ENCODE peak calls at places on chromosomes 12 and 14, in four cellular contexts. One of them, this sample, is unnamed.

GRCh38 chr12:3753549-3754284 is 808 bp upstream of the CRACR2A start:
- DNase-seq in activated CD4-positive, alpha-beta T cell treated with anti-CD3 and anti-CD28 coated beads, Interleukin-2, amount 10 ng/mL, durations not matched to agents 7 days and 5 days: no peak
- DNase-seq in psoas muscle: peak
- DNase-seq in NAMALWA: peak
- DNase-seq in this sample: no peak

GRCh38 chr12:95118138-95118787 is 44.8 kb upstream of the NR2C1 start:
- DNase-seq in activated CD4-positive, alpha-beta T cell treated with anti-CD3 and anti-CD28 coated beads, Interleukin-2, amount 10 ng/mL, durations not matched to agents 7 days and 5 days: no peak
- DNase-seq in psoas muscle: no peak
- DNase-seq in NAMALWA: no peak
- DNase-seq in this sample: no peak

GRCh38 chr14:96754845-96755184 is 42.4 kb upstream of the VRK1 start:
- DNase-seq in activated CD4-positive, alpha-beta T cell treated with anti-CD3 and anti-CD28 coated beads, Interleukin-2, amount 10 ng/mL, durations not matched to agents 7 days and 5 days: no peak
- DNase-seq in psoas muscle: no peak
- DNase-seq in NAMALWA: no peak
- DNase-seq in this sample: no peak

GRCh38 chr14:96590190-96590860 is 88.1 kb downstream of the PAPOLA start:
- DNase-seq in activated CD4-positive, alpha-beta T cell treated with anti-CD3 and anti-CD28 coated beads, Interleukin-2, amount 10 ng/mL, durations not matched to agents 7 days and 5 days: no peak
- DNase-seq in psoas muscle: no peak
- DNase-seq in NAMALWA: no peak
- DNase-seq in this sample: no peak

GRCh38 chr12:50638482-50638880 is 125.4 kb upstream of the ATF1 start:
- DNase-seq in activated CD4-positive, alpha-beta T cell treated with anti-CD3 and anti-CD28 coated beads, Interleukin-2, amount 10 ng/mL, durations not matched to agents 7 days and 5 days: no peak
- DNase-seq in psoas muscle: no peak
- DNase-seq in NAMALWA: no peak
- DNase-seq in this sample: no peak

GRCh38 chr12:19946549-19946948 is 421.8 kb upstream of the PDE3A start:
- DNase-seq in activated CD4-positive, alpha-beta T cell treated with anti-CD3 and anti-CD28 coated beads, Interleukin-2, amount 10 ng/mL, durations not matched to agents 7 days and 5 days: no peak
- DNase-seq in psoas muscle: no peak
- DNase-seq in NAMALWA: no peak
- DNase-seq in this sample: no peak

GRCh38 chr12:530308-530707 is 70.6 kb downstream of the B4GALNT3 start:
- DNase-seq in activated CD4-positive, alpha-beta T cell treated with anti-CD3 and anti-CD28 coated beads, Interleukin-2, amount 10 ng/mL, durations not matched to agents 7 days and 5 days: no peak
- DNase-seq in psoas muscle: no peak
- DNase-seq in NAMALWA: no peak
- DNase-seq in this sample: no peak

GRCh38 chr14:101134161-101134631 is 230.7 kb upstream of the RTL1 start:
- DNase-seq in activated CD4-positive, alpha-beta T cell treated with anti-CD3 and anti-CD28 coated beads, Interleukin-2, amount 10 ng/mL, durations not matched to agents 7 days and 5 days: no peak
- DNase-seq in psoas muscle: no peak
- DNase-seq in NAMALWA: no peak
- DNase-seq in this sample: no peak

GRCh38 chr14:99234982-99235491 is 37.0 kb downstream of the BCL11B start:
- DNase-seq in activated CD4-positive, alpha-beta T cell treated with anti-CD3 and anti-CD28 coated beads, Interleukin-2, amount 10 ng/mL, durations not matched to agents 7 days and 5 days: peak
- DNase-seq in psoas muscle: no peak
- DNase-seq in NAMALWA: no peak
- DNase-seq in this sample: no peak

GRCh38 chr14:73787760-73788508 is 63.7 kb upstream of the PTGR2 start:
- DNase-seq in activated CD4-positive, alpha-beta T cell treated with anti-CD3 and anti-CD28 coated beads, Interleukin-2, amount 10 ng/mL, durations not matched to agents 7 days and 5 days: no peak
- DNase-seq in psoas muscle: no peak
- DNase-seq in NAMALWA: peak
- DNase-seq in this sample: no peak

GRCh38 chr14:97185186-97185585 is 388.0 kb downstream of the VRK1 start:
- DNase-seq in activated CD4-positive, alpha-beta T cell treated with anti-CD3 and anti-CD28 coated beads, Interleukin-2, amount 10 ng/mL, durations not matched to agents 7 days and 5 days: peak
- DNase-seq in psoas muscle: no peak
- DNase-seq in NAMALWA: peak
- DNase-seq in this sample: no peak

GRCh38 chr14:99659333-99659741 is 14.4 kb downstream of the HHIPL1 start:
- DNase-seq in activated CD4-positive, alpha-beta T cell treated with anti-CD3 and anti-CD28 coated beads, Interleukin-2, amount 10 ng/mL, durations not matched to agents 7 days and 5 days: no peak
- DNase-seq in psoas muscle: no peak
- DNase-seq in NAMALWA: no peak
- DNase-seq in this sample: no peak

GRCh38 chr12:51441583-51441982 is 17.0 kb downstream of the SLC4A8 start:
- DNase-seq in activated CD4-positive, alpha-beta T cell treated with anti-CD3 and anti-CD28 coated beads, Interleukin-2, amount 10 ng/mL, durations not matched to agents 7 days and 5 days: peak
- DNase-seq in psoas muscle: no peak
- DNase-seq in NAMALWA: no peak
- DNase-seq in this sample: no peak

GRCh38 chr12:130456375-130457199 is 118.9 kb downstream of the PIWIL1 start:
- DNase-seq in activated CD4-positive, alpha-beta T cell treated with anti-CD3 and anti-CD28 coated beads, Interleukin-2, amount 10 ng/mL, durations not matched to agents 7 days and 5 days: no peak
- DNase-seq in psoas muscle: no peak
- DNase-seq in NAMALWA: no peak
- DNase-seq in this sample: no peak

GRCh38 chr12:132489078-132489601 is 811 bp upstream of the FBRSL1 start:
- DNase-seq in activated CD4-positive, alpha-beta T cell treated with anti-CD3 and anti-CD28 coated beads, Interleukin-2, amount 10 ng/mL, durations not matched to agents 7 days and 5 days: peak
- DNase-seq in psoas muscle: no peak
- DNase-seq in NAMALWA: peak
- DNase-seq in this sample: peak

GRCh38 chr14:105877645-105878044 is 351.3 kb downstream of the TMEM121 start:
- DNase-seq in activated CD4-positive, alpha-beta T cell treated with anti-CD3 and anti-CD28 coated beads, Interleukin-2, amount 10 ng/mL, durations not matched to agents 7 days and 5 days: no peak
- DNase-seq in psoas muscle: peak
- DNase-seq in NAMALWA: no peak
- DNase-seq in this sample: no peak

GRCh38 chr12:111643428-111643826 is 42.3 kb downstream of the BRAP start:
- DNase-seq in activated CD4-positive, alpha-beta T cell treated with anti-CD3 and anti-CD28 coated beads, Interleukin-2, amount 10 ng/mL, durations not matched to agents 7 days and 5 days: no peak
- DNase-seq in psoas muscle: no peak
- DNase-seq in NAMALWA: no peak
- DNase-seq in this sample: no peak

GRCh38 chr12:5428332-5429221 is 3.3 kb upstream of the NTF3 start:
- DNase-seq in activated CD4-positive, alpha-beta T cell treated with anti-CD3 and anti-CD28 coated beads, Interleukin-2, amount 10 ng/mL, durations not matched to agents 7 days and 5 days: no peak
- DNase-seq in psoas muscle: no peak
- DNase-seq in NAMALWA: peak
- DNase-seq in this sample: no peak

GRCh38 chr12:68918960-68919359 is 14.0 kb downstream of the CPM start:
- DNase-seq in activated CD4-positive, alpha-beta T cell treated with anti-CD3 and anti-CD28 coated beads, Interleukin-2, amount 10 ng/mL, durations not matched to agents 7 days and 5 days: no peak
- DNase-seq in psoas muscle: no peak
- DNase-seq in NAMALWA: no peak
- DNase-seq in this sample: no peak

GRCh38 chr12:90979936-90980335 is 24.8 kb downstream of the EPYC start:
- DNase-seq in activated CD4-positive, alpha-beta T cell treated with anti-CD3 and anti-CD28 coated beads, Interleukin-2, amount 10 ng/mL, durations not matched to agents 7 days and 5 days: no peak
- DNase-seq in psoas muscle: no peak
- DNase-seq in NAMALWA: no peak
- DNase-seq in this sample: no peak

GRCh38 chr12:7158866-7159600 is 28.9 kb downstream of the CLSTN3 start:
- DNase-seq in activated CD4-positive, alpha-beta T cell treated with anti-CD3 and anti-CD28 coated beads, Interleukin-2, amount 10 ng/mL, durations not matched to agents 7 days and 5 days: no peak
- DNase-seq in psoas muscle: no peak
- DNase-seq in NAMALWA: no peak
- DNase-seq in this sample: no peak

GRCh38 chr12:123595729-123596128 is 6.2 kb upstream of the DDX55 start:
- DNase-seq in activated CD4-positive, alpha-beta T cell treated with anti-CD3 and anti-CD28 coated beads, Interleukin-2, amount 10 ng/mL, durations not matched to agents 7 days and 5 days: no peak
- DNase-seq in psoas muscle: no peak
- DNase-seq in NAMALWA: no peak
- DNase-seq in this sample: no peak

GRCh38 chr14:28299227-28299626 is 467.4 kb upstream of the FOXG1 start:
- DNase-seq in activated CD4-positive, alpha-beta T cell treated with anti-CD3 and anti-CD28 coated beads, Interleukin-2, amount 10 ng/mL, durations not matched to agents 7 days and 5 days: no peak
- DNase-seq in psoas muscle: no peak
- DNase-seq in NAMALWA: no peak
- DNase-seq in this sample: no peak

GRCh38 chr14:97109234-97109633 is 312.1 kb downstream of the VRK1 start:
- DNase-seq in activated CD4-positive, alpha-beta T cell treated with anti-CD3 and anti-CD28 coated beads, Interleukin-2, amount 10 ng/mL, durations not matched to agents 7 days and 5 days: no peak
- DNase-seq in psoas muscle: no peak
- DNase-seq in NAMALWA: no peak
- DNase-seq in this sample: no peak

GRCh38 chr12:754871-755562 is 2.6 kb downstream of the WNK1 start:
- DNase-seq in activated CD4-positive, alpha-beta T cell treated with anti-CD3 and anti-CD28 coated beads, Interleukin-2, amount 10 ng/mL, durations not matched to agents 7 days and 5 days: peak
- DNase-seq in psoas muscle: no peak
- DNase-seq in NAMALWA: peak
- DNase-seq in this sample: no peak

GRCh38 chr14:52977798-52978197 is 26.9 kb upstream of the FERMT2 start:
- DNase-seq in activated CD4-positive, alpha-beta T cell treated with anti-CD3 and anti-CD28 coated beads, Interleukin-2, amount 10 ng/mL, durations not matched to agents 7 days and 5 days: no peak
- DNase-seq in psoas muscle: no peak
- DNase-seq in NAMALWA: no peak
- DNase-seq in this sample: no peak

GRCh38 chr14:50036211-50036610 is 80.2 kb downstream of the VCPKMT start:
- DNase-seq in activated CD4-positive, alpha-beta T cell treated with anti-CD3 and anti-CD28 coated beads, Interleukin-2, amount 10 ng/mL, durations not matched to agents 7 days and 5 days: no peak
- DNase-seq in psoas muscle: no peak
- DNase-seq in NAMALWA: no peak
- DNase-seq in this sample: no peak

GRCh38 chr12:94152292-94153083 is 4.1 kb downstream of the PLXNC1 start:
- DNase-seq in activated CD4-positive, alpha-beta T cell treated with anti-CD3 and anti-CD28 coated beads, Interleukin-2, amount 10 ng/mL, durations not matched to agents 7 days and 5 days: no peak
- DNase-seq in psoas muscle: no peak
- DNase-seq in NAMALWA: peak
- DNase-seq in this sample: no peak

GRCh38 chr12:77788231-77789168 is 42.2 kb upstream of the NAV3 start:
- DNase-seq in activated CD4-positive, alpha-beta T cell treated with anti-CD3 and anti-CD28 coated beads, Interleukin-2, amount 10 ng/mL, durations not matched to agents 7 days and 5 days: no peak
- DNase-seq in psoas muscle: no peak
- DNase-seq in NAMALWA: no peak
- DNase-seq in this sample: no peak

GRCh38 chr14:54366726-54367707 is 29.8 kb upstream of the CDKN3 start:
- DNase-seq in activated CD4-positive, alpha-beta T cell treated with anti-CD3 and anti-CD28 coated beads, Interleukin-2, amount 10 ng/mL, durations not matched to agents 7 days and 5 days: peak
- DNase-seq in psoas muscle: no peak
- DNase-seq in NAMALWA: peak
- DNase-seq in this sample: no peak

GRCh38 chr12:28318273-28318672 is 128.0 kb downstream of the CCDC91 start:
- DNase-seq in activated CD4-positive, alpha-beta T cell treated with anti-CD3 and anti-CD28 coated beads, Interleukin-2, amount 10 ng/mL, durations not matched to agents 7 days and 5 days: no peak
- DNase-seq in psoas muscle: no peak
- DNase-seq in NAMALWA: no peak
- DNase-seq in this sample: no peak

GRCh38 chr14:23141706-23142467 is 22.8 kb upstream of the CEBPE start:
- DNase-seq in activated CD4-positive, alpha-beta T cell treated with anti-CD3 and anti-CD28 coated beads, Interleukin-2, amount 10 ng/mL, durations not matched to agents 7 days and 5 days: no peak
- DNase-seq in psoas muscle: peak
- DNase-seq in NAMALWA: no peak
- DNase-seq in this sample: no peak

GRCh38 chr14:93960108-93960475 is 16.3 kb downstream of the ASB2 start:
- DNase-seq in activated CD4-positive, alpha-beta T cell treated with anti-CD3 and anti-CD28 coated beads, Interleukin-2, amount 10 ng/mL, durations not matched to agents 7 days and 5 days: no peak
- DNase-seq in psoas muscle: no peak
- DNase-seq in NAMALWA: no peak
- DNase-seq in this sample: no peak

GRCh38 chr14:100771121-100771800 is 44.6 kb downstream of the DLK1 start:
- DNase-seq in activated CD4-positive, alpha-beta T cell treated with anti-CD3 and anti-CD28 coated beads, Interleukin-2, amount 10 ng/mL, durations not matched to agents 7 days and 5 days: no peak
- DNase-seq in psoas muscle: peak
- DNase-seq in NAMALWA: no peak
- DNase-seq in this sample: peak